ENCODE peak calls at places on chromosomes 16 and 17, in six cellular contexts. One of them, this sample, is unnamed.
A peak's percentile ranks its signal among the peaks of the same experiment; 100 is the strongest.

GRCh38 chr17:50352072-50352692 is 6.3 kb downstream of the XYLT2 start:
- DNase-seq in cardiac fibroblast: no peak
- DNase-seq in kidney epithelial cell: no peak
- DNase-seq in HFFc6: no peak
- DNase-seq in AG04449: no peak
- DNase-seq in uterus: no peak
- DNase-seq in this sample: no peak

GRCh38 chr17:9456265-9456664 is 119.4 kb downstream of the STX8 start:
- DNase-seq in cardiac fibroblast: no peak
- DNase-seq in AG04449: no peak
- DNase-seq in uterus: no peak
- DNase-seq in HFFc6: no peak
- DNase-seq in kidney epithelial cell: no peak
- DNase-seq in this sample: no peak

GRCh38 chr17:3722716-3723115 is 987 bp upstream of the HASPIN start:
- DNase-seq in cardiac fibroblast: no peak
- DNase-seq in HFFc6: no peak
- DNase-seq in uterus: no peak
- DNase-seq in kidney epithelial cell: no peak
- DNase-seq in AG04449: no peak
- DNase-seq in this sample: no peak

GRCh38 chr17:63609820-63610573 is 9.3 kb downstream of the TACO1 start:
- DNase-seq in HFFc6: no peak
- DNase-seq in kidney epithelial cell: no peak
- DNase-seq in cardiac fibroblast: no peak
- DNase-seq in uterus: no peak
- DNase-seq in AG04449: no peak
- DNase-seq in this sample: no peak

GRCh38 chr16:53501216-53501859 is 1.7 kb downstream of the AKTIP start:
- DNase-seq in cardiac fibroblast: peak; percentile 31
- DNase-seq in kidney epithelial cell: no peak
- DNase-seq in AG04449: no peak
- DNase-seq in HFFc6: no peak
- DNase-seq in uterus: no peak
- DNase-seq in this sample: no peak

GRCh38 chr16:52066951-52067350 is 480.0 kb downstream of the TOX3 start:
- DNase-seq in cardiac fibroblast: no peak
- DNase-seq in HFFc6: no peak
- DNase-seq in AG04449: no peak
- DNase-seq in kidney epithelial cell: no peak
- DNase-seq in uterus: no peak
- DNase-seq in this sample: no peak

GRCh38 chr17:60439501-60439900 is 17.2 kb downstream of the CHCT1 start:
- DNase-seq in HFFc6: peak; percentile 4
- DNase-seq in AG04449: no peak
- DNase-seq in uterus: no peak
- DNase-seq in kidney epithelial cell: no peak
- DNase-seq in cardiac fibroblast: peak; percentile 69
- DNase-seq in this sample: no peak

GRCh38 chr17:71792966-71793365 is 327.9 kb upstream of the SOX9 start:
- DNase-seq in cardiac fibroblast: peak; percentile 86
- DNase-seq in AG04449: peak; percentile 7
- DNase-seq in uterus: no peak
- DNase-seq in kidney epithelial cell: peak; percentile 12
- DNase-seq in HFFc6: peak; percentile 17
- DNase-seq in this sample: no peak

GRCh38 chr16:88349903-88350900 is 32.6 kb upstream of the ZNF469 start:
- DNase-seq in cardiac fibroblast: no peak
- DNase-seq in AG04449: no peak
- DNase-seq in HFFc6: no peak
- DNase-seq in uterus: no peak
- DNase-seq in kidney epithelial cell: no peak
- DNase-seq in this sample: no peak

GRCh38 chr17:80888276-80889160 is 103.1 kb upstream of the CHMP6 start:
- DNase-seq in AG04449: no peak
- DNase-seq in cardiac fibroblast: no peak
- DNase-seq in HFFc6: no peak
- DNase-seq in kidney epithelial cell: no peak
- DNase-seq in uterus: no peak
- DNase-seq in this sample: no peak

GRCh38 chr16:80671281-80671849 is 130.6 kb downstream of the DYNLRB2 start:
- DNase-seq in uterus: no peak
- DNase-seq in cardiac fibroblast: no peak
- DNase-seq in AG04449: no peak
- DNase-seq in kidney epithelial cell: no peak
- DNase-seq in HFFc6: no peak
- DNase-seq in this sample: no peak

GRCh38 chr16:27234603-27235002 is 31.3 kb downstream of the KDM8 start:
- DNase-seq in cardiac fibroblast: no peak
- DNase-seq in HFFc6: no peak
- DNase-seq in AG04449: no peak
- DNase-seq in kidney epithelial cell: no peak
- DNase-seq in uterus: no peak
- DNase-seq in this sample: no peak

GRCh38 chr16:21599994-21600773 is 807 bp downstream of the METTL9 start:
- DNase-seq in kidney epithelial cell: no peak
- DNase-seq in HFFc6: peak; percentile 26
- DNase-seq in cardiac fibroblast: peak; percentile 65
- DNase-seq in uterus: no peak
- DNase-seq in AG04449: no peak
- DNase-seq in this sample: no peak

GRCh38 chr17:83161298-83162034 is 82.1 kb downstream of the METRNL start:
- DNase-seq in uterus: peak; percentile 42
- DNase-seq in kidney epithelial cell: no peak
- DNase-seq in HFFc6: peak; percentile 20
- DNase-seq in AG04449: no peak
- DNase-seq in cardiac fibroblast: no peak
- DNase-seq in this sample: no peak

GRCh38 chr16:48623304-48624016 is 13.5 kb upstream of the N4BP1 start:
- DNase-seq in kidney epithelial cell: peak; percentile 37
- DNase-seq in cardiac fibroblast: peak; percentile 83
- DNase-seq in AG04449: peak; percentile 14
- DNase-seq in uterus: peak; percentile 85
- DNase-seq in HFFc6: peak; percentile 88
- DNase-seq in this sample: no peak

GRCh38 chr16:4591706-4592470 is 22.8 kb downstream of the UBALD1 start:
- DNase-seq in kidney epithelial cell: no peak
- DNase-seq in uterus: no peak
- DNase-seq in cardiac fibroblast: no peak
- DNase-seq in AG04449: no peak
- DNase-seq in HFFc6: no peak
- DNase-seq in this sample: no peak

GRCh38 chr16:52925143-52925542 is 127.6 kb downstream of the CHD9NB start:
- DNase-seq in uterus: no peak
- DNase-seq in kidney epithelial cell: no peak
- DNase-seq in AG04449: no peak
- DNase-seq in HFFc6: no peak
- DNase-seq in cardiac fibroblast: no peak
- DNase-seq in this sample: no peak

GRCh38 chr16:81238296-81239011 is at the start of gene BCO1:
- DNase-seq in uterus: no peak
- DNase-seq in kidney epithelial cell: peak; percentile 76
- DNase-seq in HFFc6: peak; percentile 40
- DNase-seq in AG04449: peak; percentile 9
- DNase-seq in cardiac fibroblast: peak; percentile 52
- DNase-seq in this sample: no peak

GRCh38 chr16:50591800-50592771 is 43.9 kb downstream of the NKD1 start:
- DNase-seq in AG04449: no peak
- DNase-seq in uterus: peak; percentile 70
- DNase-seq in kidney epithelial cell: no peak
- DNase-seq in HFFc6: no peak
- DNase-seq in cardiac fibroblast: no peak
- DNase-seq in this sample: no peak

GRCh38 chr17:2035549-2036490 is 5.9 kb downstream of the DPH1 start:
- DNase-seq in uterus: no peak
- DNase-seq in cardiac fibroblast: no peak
- DNase-seq in HFFc6: no peak
- DNase-seq in AG04449: no peak
- DNase-seq in kidney epithelial cell: no peak
- DNase-seq in this sample: no peak

GRCh38 chr17:20935740-20936139 is 107.1 kb downstream of the USP22 start:
- DNase-seq in cardiac fibroblast: peak; percentile 90
- DNase-seq in AG04449: no peak
- DNase-seq in uterus: no peak
- DNase-seq in HFFc6: peak; percentile 58
- DNase-seq in kidney epithelial cell: peak; percentile 37
- DNase-seq in this sample: no peak

GRCh38 chr16:11233727-11234376 is 22.2 kb downstream of the SOCS1 start:
- DNase-seq in kidney epithelial cell: no peak
- DNase-seq in HFFc6: no peak
- DNase-seq in AG04449: no peak
- DNase-seq in uterus: no peak
- DNase-seq in cardiac fibroblast: no peak
- DNase-seq in this sample: no peak

GRCh38 chr16:68884391-68884790 is 41.1 kb downstream of the TANGO6 start:
- DNase-seq in cardiac fibroblast: no peak
- DNase-seq in uterus: no peak
- DNase-seq in kidney epithelial cell: no peak
- DNase-seq in HFFc6: no peak
- DNase-seq in AG04449: no peak
- DNase-seq in this sample: no peak

GRCh38 chr17:75367312-75367711 is 38.2 kb downstream of the GRB2 start:
- DNase-seq in AG04449: no peak
- DNase-seq in kidney epithelial cell: peak; percentile 50
- DNase-seq in uterus: no peak
- DNase-seq in cardiac fibroblast: peak; percentile 22
- DNase-seq in HFFc6: peak; percentile 32
- DNase-seq in this sample: no peak

GRCh38 chr17:82864721-82865240 is 25.0 kb upstream of the ZNF750 start:
- DNase-seq in cardiac fibroblast: no peak
- DNase-seq in kidney epithelial cell: no peak
- DNase-seq in AG04449: no peak
- DNase-seq in uterus: no peak
- DNase-seq in HFFc6: no peak
- DNase-seq in this sample: no peak

GRCh38 chr16:8677481-8677880 is 3.1 kb downstream of the ABAT start:
- DNase-seq in cardiac fibroblast: peak; percentile 41
- DNase-seq in AG04449: peak; percentile 5
- DNase-seq in uterus: no peak
- DNase-seq in HFFc6: peak; percentile 9
- DNase-seq in kidney epithelial cell: no peak
- DNase-seq in this sample: no peak

GRCh38 chr16:24166684-24167083 is 89.5 kb upstream of the CACNG3 start:
- DNase-seq in HFFc6: no peak
- DNase-seq in AG04449: no peak
- DNase-seq in uterus: no peak
- DNase-seq in cardiac fibroblast: no peak
- DNase-seq in kidney epithelial cell: no peak
- DNase-seq in this sample: no peak

GRCh38 chr17:17887752-17888304 is 51.0 kb upstream of the SREBF1 start:
- DNase-seq in uterus: no peak
- DNase-seq in AG04449: no peak
- DNase-seq in HFFc6: no peak
- DNase-seq in kidney epithelial cell: no peak
- DNase-seq in cardiac fibroblast: no peak
- DNase-seq in this sample: no peak

GRCh38 chr17:17889922-17890321 is 53.1 kb upstream of the SREBF1 start:
- DNase-seq in uterus: no peak
- DNase-seq in cardiac fibroblast: no peak
- DNase-seq in kidney epithelial cell: no peak
- DNase-seq in AG04449: no peak
- DNase-seq in HFFc6: no peak
- DNase-seq in this sample: no peak

GRCh38 chr17:17886747-17887146 is 50.0 kb upstream of the SREBF1 start:
- DNase-seq in cardiac fibroblast: no peak
- DNase-seq in HFFc6: no peak
- DNase-seq in kidney epithelial cell: no peak
- DNase-seq in uterus: peak; percentile 53
- DNase-seq in AG04449: no peak
- DNase-seq in this sample: no peak

GRCh38 chr17:17888371-17888770 is 51.6 kb upstream of the SREBF1 start:
- DNase-seq in HFFc6: no peak
- DNase-seq in AG04449: no peak
- DNase-seq in kidney epithelial cell: no peak
- DNase-seq in uterus: no peak
- DNase-seq in cardiac fibroblast: no peak
- DNase-seq in this sample: no peak

DNA sequence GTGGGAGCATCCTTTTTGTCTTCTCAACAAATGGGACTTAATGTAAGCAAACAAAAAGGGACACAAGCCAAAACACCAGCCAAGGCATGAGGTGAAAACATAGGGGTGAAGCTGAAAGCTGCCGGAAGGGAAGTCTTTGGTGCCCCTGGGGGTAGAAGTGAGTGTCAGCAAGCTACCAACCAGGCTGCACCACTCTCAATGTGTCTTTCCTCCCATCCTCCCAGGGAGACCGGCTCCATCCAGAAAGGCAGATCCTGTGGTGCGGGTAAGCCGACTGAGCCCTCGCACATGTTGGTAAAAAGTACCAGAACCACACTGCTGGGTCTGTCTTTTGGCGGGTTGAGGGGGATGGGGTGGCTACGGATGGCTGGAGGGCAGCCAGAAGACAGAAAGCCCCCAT is 52.0 kb upstream of the SREBF1 start:
- DNase-seq in AG04449: no peak
- DNase-seq in cardiac fibroblast: no peak
- DNase-seq in uterus: no peak
- DNase-seq in HFFc6: no peak
- DNase-seq in kidney epithelial cell: no peak
- DNase-seq in this sample: no peak
- TF ChIP-seq CTCF in AG04449: peak; percentile 26
- TF ChIP-seq CTCF in cardiac fibroblast: peak; percentile 21
- TF ChIP-seq CTCF in uterus: no peak
- TF ChIP-seq CTCF in HFFc6: peak; percentile 23
- TF ChIP-seq CTCF in kidney epithelial cell: no peak
- TF ChIP-seq CTCF in this sample: no peak

DNA sequence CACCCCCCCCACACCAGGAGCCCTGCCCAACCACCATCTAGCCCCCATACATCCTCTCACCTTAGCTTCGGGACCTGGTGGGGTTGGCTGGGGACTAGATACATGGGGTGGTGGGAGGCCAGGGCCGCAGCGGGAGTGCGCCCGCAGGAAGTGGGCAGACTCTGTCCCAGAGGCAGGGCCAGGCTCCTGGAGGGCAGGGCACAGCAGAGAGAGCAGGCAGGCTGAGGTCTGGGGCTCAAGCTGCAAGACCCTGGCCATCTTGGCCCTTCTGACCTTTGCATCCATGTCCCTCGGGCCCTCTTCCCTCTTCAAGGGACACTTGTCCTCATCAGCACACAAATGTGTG is 2.7 kb downstream of the ENKD1 start:
- DNase-seq in kidney epithelial cell: no peak
- DNase-seq in HFFc6: no peak
- DNase-seq in uterus: no peak
- DNase-seq in AG04449: no peak
- DNase-seq in cardiac fibroblast: no peak
- DNase-seq in this sample: no peak
- TF ChIP-seq CTCF in kidney epithelial cell: no peak
- TF ChIP-seq CTCF in HFFc6: no peak
- TF ChIP-seq CTCF in uterus: no peak
- TF ChIP-seq CTCF in AG04449: no peak
- TF ChIP-seq CTCF in cardiac fibroblast: no peak
- TF ChIP-seq CTCF in this sample: no peak

GRCh38 chr16:63789603-63790002 is 1332.3 kb downstream of the CDH11 start:
- DNase-seq in HFFc6: no peak
- DNase-seq in cardiac fibroblast: peak; percentile 29
- DNase-seq in uterus: no peak
- DNase-seq in AG04449: no peak
- DNase-seq in kidney epithelial cell: no peak
- DNase-seq in this sample: no peak
- TF ChIP-seq CTCF in HFFc6: no peak
- TF ChIP-seq CTCF in cardiac fibroblast: peak; percentile 16
- TF ChIP-seq CTCF in uterus: no peak
- TF ChIP-seq CTCF in AG04449: no peak
- TF ChIP-seq CTCF in kidney epithelial cell: peak; percentile 6
- TF ChIP-seq CTCF in this sample: no peak

GRCh38 chr16:2770057-2770780 is 6.9 kb downstream of the ELOB start:
- DNase-seq in cardiac fibroblast: no peak
- DNase-seq in AG04449: no peak
- DNase-seq in kidney epithelial cell: no peak
- DNase-seq in HFFc6: no peak
- DNase-seq in uterus: no peak
- DNase-seq in this sample: no peak
- TF ChIP-seq CTCF in cardiac fibroblast: no peak
- TF ChIP-seq CTCF in AG04449: no peak
- TF ChIP-seq CTCF in kidney epithelial cell: peak; percentile 17
- TF ChIP-seq CTCF in HFFc6: peak; percentile 47
- TF ChIP-seq CTCF in uterus: no peak
- TF ChIP-seq CTCF in this sample: no peak